ENCODE peak calls at places on chromosomes 3 and 15, in eight cellular contexts. G is IMR-90; X is fibroblast of lung; P is ovary; C is thyroid gland; W is CD8-positive, alpha-beta T cell; D is OCI-LY7; Y is fibroblast of mammary gland. N is an unnamed sample.

GRCh38 chr3:120450914-120451669 is at the start of gene FSTL1:
- DNase-seq in G (peak; percentile 70), X (peak; percentile 68), P (peak; percentile 79), C (peak; percentile 73), W (no peak), D (no peak), Y (peak; percentile 66), N (no peak)

GRCh38 chr3:38738630-38739395 is 77.2 kb downstream of the SCN10A start:
- DNase-seq in G (peak; percentile 28), X (peak; percentile 41), P (no peak), C (peak; percentile 15), W (no peak), D (peak; percentile 39), Y (peak; percentile 48), N (no peak)

GRCh38 chr15:31396881-31397560 is 70.4 kb downstream of the KLF13 start:
- DNase-seq in G (peak; percentile 26), X (peak; percentile 89), P (peak; percentile 63), C (peak; percentile 90), W (no peak), D (peak; percentile 82), Y (peak; percentile 92), N (no peak)

GRCh38 chr3:48466386-48467109 is 20.0 kb downstream of the ATRIP start:
- DNase-seq in G (no peak), X (no peak), P (no peak), C (no peak), W (peak; percentile 41), D (peak; percentile 57), Y (no peak), N (no peak)

GRCh38 chr3:131356006-131356405 is 25.6 kb upstream of the NUDT16 start:
- DNase-seq in G (peak; percentile 17), X (no peak), P (no peak), C (no peak), W (no peak), D (no peak), Y (peak; percentile 18), N (peak; percentile 20)

GRCh38 chr3:5295191-5295690 is 107.7 kb downstream of the EDEM1 start:
- DNase-seq in G (no peak), X (no peak), P (no peak), C (no peak), W (no peak), D (no peak), Y (no peak), N (no peak)

GRCh38 chr3:134483195-134483890 is 2.4 kb downstream of the ANAPC13 start:
- DNase-seq in G (peak; percentile 91), X (peak; percentile 47), P (no peak), C (no peak), W (no peak), D (no peak), Y (peak; percentile 84), N (no peak)

GRCh38 chr3:50609743-50610085 is 1.9 kb downstream of the CISH start:
- DNase-seq in G (no peak), X (no peak), P (no peak), C (no peak), W (no peak), D (no peak), Y (no peak), N (no peak)

GRCh38 chr15:27842526-27842925 is 256.6 kb downstream of the OCA2 start:
- DNase-seq in G (no peak), X (no peak), P (no peak), C (no peak), W (no peak), D (no peak), Y (peak; percentile 16), N (no peak)

GRCh38 chr3:58668247-58668646 is 1.7 kb upstream of the FAM3D start:
- DNase-seq in G (no peak), X (no peak), P (no peak), C (no peak), W (no peak), D (no peak), Y (no peak), N (no peak)

GRCh38 chr3:178385280-178385952 is 150.8 kb upstream of the KCNMB2 start:
- DNase-seq in G (peak; percentile 51), X (peak; percentile 60), P (no peak), C (peak; percentile 19), W (peak; percentile 16), D (peak; percentile 19), Y (peak; percentile 58), N (no peak)

GRCh38 chr3:61975199-61975598 is 398.2 kb downstream of the FEZF2 start:
- DNase-seq in G (peak; percentile 6), X (no peak), P (no peak), C (no peak), W (no peak), D (no peak), Y (no peak), N (no peak)

DNA sequence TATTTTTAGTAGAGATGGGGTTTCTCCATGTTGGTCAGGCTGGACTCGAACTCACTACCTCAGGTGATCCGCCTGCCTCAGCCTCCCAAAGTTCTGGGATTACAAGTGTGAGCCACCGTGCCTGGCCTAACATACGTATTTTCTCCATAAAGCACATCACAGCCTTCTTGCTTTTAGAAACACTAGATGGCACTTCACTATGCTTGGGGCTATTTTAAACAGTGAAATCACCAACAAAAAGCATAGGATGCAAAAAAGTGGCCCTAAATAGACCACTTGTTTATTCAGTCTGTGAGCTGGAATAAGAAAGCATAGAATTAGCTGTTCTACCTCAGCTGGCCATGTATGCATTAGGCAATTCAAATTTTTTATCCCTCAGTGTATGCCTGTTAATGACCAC is 46.0 kb downstream of the PRICKLE2 start:
- DNase-seq in G (no peak), X (no peak), P (no peak), C (no peak), W (no peak), D (no peak), Y (no peak), N (no peak)
- TF ChIP-seq CTCF in G (no peak), X (peak; percentile 6), P (no peak), C (no peak), W (no peak), D (peak; percentile 16), Y (peak; percentile 9), N (no peak)

DNA sequence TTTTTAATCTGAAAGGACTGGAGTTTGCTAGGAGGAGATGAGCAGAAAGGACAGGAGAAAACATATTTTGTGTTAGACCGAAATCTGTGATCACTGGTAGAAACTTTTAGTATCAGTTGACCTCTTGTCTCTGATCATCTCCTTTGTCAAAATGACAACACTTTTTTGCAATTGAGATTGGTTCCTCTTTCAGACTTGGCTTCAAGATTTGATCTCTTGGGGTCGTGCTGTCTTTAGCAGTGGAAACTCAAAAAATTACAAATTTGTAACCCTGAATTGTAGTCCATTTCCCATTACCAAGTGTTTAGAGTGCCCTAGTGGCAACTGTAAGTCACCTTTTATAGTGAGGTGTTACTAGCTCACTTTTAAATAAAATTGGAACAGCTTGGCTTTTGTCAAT is 107.4 kb downstream of the KLHL25 start:
- DNase-seq in G (no peak), X (no peak), P (no peak), C (no peak), W (no peak), D (peak; percentile 53), Y (no peak), N (no peak)
- H3K4me3 ChIP-seq in G (no peak overlapping the region), X (no peak overlapping the region), P (no peak overlapping the region), C (no peak overlapping the region), W (no peak overlapping the region), D (peak overlapping the region; percentile 3), Y (no peak overlapping the region), N (no peak overlapping the region)

DNA sequence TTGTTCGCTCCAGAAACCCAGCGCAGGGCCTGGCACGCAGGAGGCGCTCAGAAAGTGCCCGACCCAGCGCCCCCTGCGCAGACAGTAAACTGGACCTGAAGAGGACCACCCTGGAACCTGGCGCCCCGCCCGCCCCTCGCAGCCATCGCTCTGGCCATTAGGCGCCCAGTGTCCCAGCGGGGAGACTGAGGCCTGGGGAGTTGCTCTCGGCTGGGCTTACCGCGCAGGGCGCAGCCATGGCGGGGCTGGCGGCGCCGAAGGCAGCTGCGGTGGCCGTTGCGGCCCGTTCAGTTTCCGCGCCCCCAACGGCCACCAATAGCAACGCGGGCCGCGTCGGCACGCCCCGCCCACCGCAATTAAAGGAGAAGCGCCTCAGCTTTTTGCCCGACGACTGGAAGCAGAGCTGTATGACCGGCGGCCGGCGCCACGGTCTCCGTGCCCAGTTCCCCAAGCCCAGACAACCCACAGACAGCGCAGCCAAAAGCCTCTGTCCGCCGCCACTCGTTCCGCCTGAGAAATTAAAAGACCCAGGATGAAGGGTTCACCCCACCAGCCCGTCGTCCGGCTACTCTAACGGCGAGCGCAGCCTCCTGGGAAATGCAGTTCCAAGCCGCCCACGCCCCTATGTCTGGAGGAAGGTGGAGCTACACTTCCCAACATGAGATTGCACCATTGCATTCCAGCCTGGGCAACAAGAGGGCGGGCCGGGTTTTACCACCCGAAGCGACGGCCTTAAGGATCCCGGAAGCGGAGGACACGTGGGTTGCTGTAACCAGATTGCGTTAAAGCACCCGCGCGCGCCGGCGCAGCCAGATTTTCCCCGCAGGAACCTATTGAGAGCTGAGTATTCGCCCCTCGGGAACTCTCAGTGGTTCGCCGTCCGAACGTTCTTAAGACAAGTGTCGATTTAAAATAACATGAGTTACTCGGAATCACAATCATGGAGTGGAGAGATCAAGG is at the start of gene POC1A:
- DNase-seq in G (peak; percentile 98), X (peak; percentile 97), P (peak; percentile 93), C (peak; percentile 98), W (peak; percentile 83), D (peak; percentile 94), Y (peak; percentile 96), N (peak; percentile 93)
- TF ChIP-seq CTCF in G (no peak), X (no peak), P (peak; percentile 53), C (no peak), W (no peak), D (no peak), Y (no peak), N (no peak)

GRCh38 chr15:40103124-40103858 is 5.4 kb downstream of the BMF start:
- DNase-seq in G (peak; percentile 79), X (peak; percentile 81), P (peak; percentile 87), C (peak; percentile 96), W (no peak), D (no peak), Y (peak; percentile 71), N (peak; percentile 48)
- H3K4me3 ChIP-seq in G (no peak overlapping the region), X (no peak overlapping the region), P (peak overlapping the region; percentile 11), C (no peak overlapping the region), W (no peak overlapping the region), D (no peak overlapping the region), Y (no peak overlapping the region), N (no peak overlapping the region)